ENCODE peak calls at places on chromosomes 12 and 14, in seven cellular contexts. One of them, this sample, is unnamed.
A peak's percentile ranks its signal among the peaks of the same experiment; 100 is the strongest.

GRCh38 chr12:1915082-1915968 is 3.1 kb downstream of the CACNA2D4 start:
- DNase-seq in WTC11: no peak
- DNase-seq in CD8-positive, alpha-beta memory T cell: peak; percentile 57
- DNase-seq in stomach: peak; percentile 17
- DNase-seq in NAMALWA: no peak
- DNase-seq in HEK293T: peak; percentile 3
- DNase-seq in stimulated activated CD4-positive, alpha-beta T cell treated with anti-CD3 and anti-CD28 coated beads, TNF-alpha, amount 100 ng/mL, for 24 hours: peak; percentile 13
- DNase-seq in this sample: no peak

GRCh38 chr12:91778091-91778819 is 367.4 kb downstream of the BTG1 start:
- DNase-seq in WTC11: no peak
- DNase-seq in CD8-positive, alpha-beta memory T cell: peak; percentile 39
- DNase-seq in stomach: no peak
- DNase-seq in NAMALWA: peak; percentile 33
- DNase-seq in HEK293T: no peak
- DNase-seq in stimulated activated CD4-positive, alpha-beta T cell treated with anti-CD3 and anti-CD28 coated beads, TNF-alpha, amount 100 ng/mL, for 24 hours: no peak
- DNase-seq in this sample: no peak

GRCh38 chr12:96981053-96981452 is 74.0 kb downstream of the NEDD1 start:
- DNase-seq in WTC11: no peak
- DNase-seq in CD8-positive, alpha-beta memory T cell: no peak
- DNase-seq in stomach: no peak
- DNase-seq in NAMALWA: no peak
- DNase-seq in HEK293T: no peak
- DNase-seq in stimulated activated CD4-positive, alpha-beta T cell treated with anti-CD3 and anti-CD28 coated beads, TNF-alpha, amount 100 ng/mL, for 24 hours: no peak
- DNase-seq in this sample: no peak

GRCh38 chr12:107436376-107436775 is 249.2 kb upstream of the PWP1 start:
- DNase-seq in WTC11: peak; percentile 16
- DNase-seq in CD8-positive, alpha-beta memory T cell: no peak
- DNase-seq in stomach: no peak
- DNase-seq in NAMALWA: no peak
- DNase-seq in HEK293T: no peak
- DNase-seq in stimulated activated CD4-positive, alpha-beta T cell treated with anti-CD3 and anti-CD28 coated beads, TNF-alpha, amount 100 ng/mL, for 24 hours: no peak
- DNase-seq in this sample: no peak

GRCh38 chr12:124361996-124362395 is 67.1 kb downstream of the RFLNA start:
- DNase-seq in WTC11: no peak
- DNase-seq in CD8-positive, alpha-beta memory T cell: no peak
- DNase-seq in stomach: no peak
- DNase-seq in NAMALWA: no peak
- DNase-seq in HEK293T: no peak
- DNase-seq in stimulated activated CD4-positive, alpha-beta T cell treated with anti-CD3 and anti-CD28 coated beads, TNF-alpha, amount 100 ng/mL, for 24 hours: no peak
- DNase-seq in this sample: no peak

GRCh38 chr12:45730842-45731336 is 1.4 kb downstream of the ARID2 start:
- DNase-seq in WTC11: no peak
- DNase-seq in CD8-positive, alpha-beta memory T cell: peak; percentile 25
- DNase-seq in stomach: no peak
- DNase-seq in NAMALWA: peak; percentile 75
- DNase-seq in HEK293T: peak; percentile 6
- DNase-seq in stimulated activated CD4-positive, alpha-beta T cell treated with anti-CD3 and anti-CD28 coated beads, TNF-alpha, amount 100 ng/mL, for 24 hours: peak; percentile 1
- DNase-seq in this sample: peak; percentile 20

GRCh38 chr14:96903444-96904023 is 106.4 kb downstream of the VRK1 start:
- DNase-seq in WTC11: no peak
- DNase-seq in CD8-positive, alpha-beta memory T cell: no peak
- DNase-seq in stomach: no peak
- DNase-seq in NAMALWA: no peak
- DNase-seq in HEK293T: no peak
- DNase-seq in stimulated activated CD4-positive, alpha-beta T cell treated with anti-CD3 and anti-CD28 coated beads, TNF-alpha, amount 100 ng/mL, for 24 hours: no peak
- DNase-seq in this sample: no peak

GRCh38 chr12:55657282-55657681 is 20.6 kb downstream of the OR10P1 start:
- DNase-seq in WTC11: no peak
- DNase-seq in CD8-positive, alpha-beta memory T cell: no peak
- DNase-seq in stomach: no peak
- DNase-seq in NAMALWA: no peak
- DNase-seq in HEK293T: no peak
- DNase-seq in stimulated activated CD4-positive, alpha-beta T cell treated with anti-CD3 and anti-CD28 coated beads, TNF-alpha, amount 100 ng/mL, for 24 hours: no peak
- DNase-seq in this sample: no peak

GRCh38 chr12:108568653-108569154 is 6.3 kb downstream of the ISCU start:
- DNase-seq in WTC11: no peak
- DNase-seq in CD8-positive, alpha-beta memory T cell: peak; percentile 87
- DNase-seq in stomach: no peak
- DNase-seq in NAMALWA: peak; percentile 55
- DNase-seq in HEK293T: no peak
- DNase-seq in stimulated activated CD4-positive, alpha-beta T cell treated with anti-CD3 and anti-CD28 coated beads, TNF-alpha, amount 100 ng/mL, for 24 hours: peak; percentile 65
- DNase-seq in this sample: no peak

GRCh38 chr12:131452444-131452860 is 258.4 kb upstream of the SFSWAP start:
- DNase-seq in WTC11: peak; percentile 65
- DNase-seq in CD8-positive, alpha-beta memory T cell: no peak
- DNase-seq in stomach: peak; percentile 18
- DNase-seq in NAMALWA: peak; percentile 54
- DNase-seq in HEK293T: peak; percentile 46
- DNase-seq in stimulated activated CD4-positive, alpha-beta T cell treated with anti-CD3 and anti-CD28 coated beads, TNF-alpha, amount 100 ng/mL, for 24 hours: peak; percentile 20
- DNase-seq in this sample: peak; percentile 61

GRCh38 chr12:122312926-122313325 is 46.6 kb upstream of the VPS33A start:
- DNase-seq in WTC11: no peak
- DNase-seq in CD8-positive, alpha-beta memory T cell: no peak
- DNase-seq in stomach: no peak
- DNase-seq in NAMALWA: no peak
- DNase-seq in HEK293T: no peak
- DNase-seq in stimulated activated CD4-positive, alpha-beta T cell treated with anti-CD3 and anti-CD28 coated beads, TNF-alpha, amount 100 ng/mL, for 24 hours: no peak
- DNase-seq in this sample: no peak

GRCh38 chr12:93616584-93617101 is 44.2 kb downstream of the SOCS2 start:
- DNase-seq in WTC11: peak; percentile 48
- DNase-seq in CD8-positive, alpha-beta memory T cell: no peak
- DNase-seq in stomach: no peak
- DNase-seq in NAMALWA: no peak
- DNase-seq in HEK293T: no peak
- DNase-seq in stimulated activated CD4-positive, alpha-beta T cell treated with anti-CD3 and anti-CD28 coated beads, TNF-alpha, amount 100 ng/mL, for 24 hours: no peak
- DNase-seq in this sample: no peak

GRCh38 chr14:58133739-58134138 is 18.3 kb downstream of the ARMH4 start:
- DNase-seq in WTC11: no peak
- DNase-seq in CD8-positive, alpha-beta memory T cell: no peak
- DNase-seq in stomach: no peak
- DNase-seq in NAMALWA: no peak
- DNase-seq in HEK293T: no peak
- DNase-seq in stimulated activated CD4-positive, alpha-beta T cell treated with anti-CD3 and anti-CD28 coated beads, TNF-alpha, amount 100 ng/mL, for 24 hours: no peak
- DNase-seq in this sample: no peak

GRCh38 chr12:126353604-126354003 is 1288.4 kb downstream of the AACS start:
- DNase-seq in WTC11: no peak
- DNase-seq in CD8-positive, alpha-beta memory T cell: no peak
- DNase-seq in stomach: no peak
- DNase-seq in NAMALWA: no peak
- DNase-seq in HEK293T: no peak
- DNase-seq in stimulated activated CD4-positive, alpha-beta T cell treated with anti-CD3 and anti-CD28 coated beads, TNF-alpha, amount 100 ng/mL, for 24 hours: no peak
- DNase-seq in this sample: no peak

GRCh38 chr12:56346663-56347062 is 8.0 kb downstream of the IL23A start:
- DNase-seq in WTC11: peak; percentile 62
- DNase-seq in CD8-positive, alpha-beta memory T cell: no peak
- DNase-seq in stomach: no peak
- DNase-seq in NAMALWA: no peak
- DNase-seq in HEK293T: no peak
- DNase-seq in stimulated activated CD4-positive, alpha-beta T cell treated with anti-CD3 and anti-CD28 coated beads, TNF-alpha, amount 100 ng/mL, for 24 hours: peak; percentile 7
- DNase-seq in this sample: no peak

GRCh38 chr12:96670334-96670899 is 181.0 kb downstream of the CFAP54 start:
- DNase-seq in WTC11: no peak
- DNase-seq in CD8-positive, alpha-beta memory T cell: no peak
- DNase-seq in stomach: no peak
- DNase-seq in NAMALWA: no peak
- DNase-seq in HEK293T: no peak
- DNase-seq in stimulated activated CD4-positive, alpha-beta T cell treated with anti-CD3 and anti-CD28 coated beads, TNF-alpha, amount 100 ng/mL, for 24 hours: no peak
- DNase-seq in this sample: no peak

GRCh38 chr12:38386238-38386985 is 69.8 kb downstream of the ALG10B start:
- DNase-seq in WTC11: no peak
- DNase-seq in CD8-positive, alpha-beta memory T cell: no peak
- DNase-seq in stomach: no peak
- DNase-seq in NAMALWA: no peak
- DNase-seq in HEK293T: no peak
- DNase-seq in stimulated activated CD4-positive, alpha-beta T cell treated with anti-CD3 and anti-CD28 coated beads, TNF-alpha, amount 100 ng/mL, for 24 hours: no peak
- DNase-seq in this sample: no peak

GRCh38 chr14:100733152-100733850 is 6.6 kb downstream of the DLK1 start:
- DNase-seq in WTC11: no peak
- DNase-seq in CD8-positive, alpha-beta memory T cell: no peak
- DNase-seq in stomach: no peak
- DNase-seq in NAMALWA: no peak
- DNase-seq in HEK293T: no peak
- DNase-seq in stimulated activated CD4-positive, alpha-beta T cell treated with anti-CD3 and anti-CD28 coated beads, TNF-alpha, amount 100 ng/mL, for 24 hours: no peak
- DNase-seq in this sample: no peak

GRCh38 chr12:56983386-56983785 is 23.0 kb downstream of the ZBTB39 start:
- DNase-seq in WTC11: no peak
- DNase-seq in CD8-positive, alpha-beta memory T cell: no peak
- DNase-seq in stomach: no peak
- DNase-seq in NAMALWA: no peak
- DNase-seq in HEK293T: no peak
- DNase-seq in stimulated activated CD4-positive, alpha-beta T cell treated with anti-CD3 and anti-CD28 coated beads, TNF-alpha, amount 100 ng/mL, for 24 hours: no peak
- DNase-seq in this sample: no peak

GRCh38 chr14:95133282-95133681 is 24.0 kb downstream of the DICER1 start:
- DNase-seq in WTC11: no peak
- DNase-seq in CD8-positive, alpha-beta memory T cell: no peak
- DNase-seq in stomach: no peak
- DNase-seq in NAMALWA: no peak
- DNase-seq in HEK293T: no peak
- DNase-seq in stimulated activated CD4-positive, alpha-beta T cell treated with anti-CD3 and anti-CD28 coated beads, TNF-alpha, amount 100 ng/mL, for 24 hours: no peak
- DNase-seq in this sample: no peak

GRCh38 chr12:83506841-83507240 is 820.1 kb downstream of the TMTC2 start:
- DNase-seq in WTC11: no peak
- DNase-seq in CD8-positive, alpha-beta memory T cell: no peak
- DNase-seq in stomach: no peak
- DNase-seq in NAMALWA: no peak
- DNase-seq in HEK293T: no peak
- DNase-seq in stimulated activated CD4-positive, alpha-beta T cell treated with anti-CD3 and anti-CD28 coated beads, TNF-alpha, amount 100 ng/mL, for 24 hours: no peak
- DNase-seq in this sample: no peak

GRCh38 chr12:7935773-7936581 is at the start of gene SLC2A3:
- DNase-seq in WTC11: peak; percentile 33
- DNase-seq in CD8-positive, alpha-beta memory T cell: peak; percentile 88
- DNase-seq in stomach: peak; percentile 32
- DNase-seq in NAMALWA: peak; percentile 53
- DNase-seq in HEK293T: peak; percentile 13
- DNase-seq in stimulated activated CD4-positive, alpha-beta T cell treated with anti-CD3 and anti-CD28 coated beads, TNF-alpha, amount 100 ng/mL, for 24 hours: peak; percentile 76
- DNase-seq in this sample: peak; percentile 85

GRCh38 chr12:7905071-7905470 is 30.9 kb downstream of the SLC2A3 start:
- DNase-seq in WTC11: no peak
- DNase-seq in CD8-positive, alpha-beta memory T cell: no peak
- DNase-seq in stomach: no peak
- DNase-seq in NAMALWA: no peak
- DNase-seq in HEK293T: no peak
- DNase-seq in stimulated activated CD4-positive, alpha-beta T cell treated with anti-CD3 and anti-CD28 coated beads, TNF-alpha, amount 100 ng/mL, for 24 hours: no peak
- DNase-seq in this sample: no peak

GRCh38 chr14:73713804-73714655 is at the start of gene PNMA1:
- DNase-seq in WTC11: peak; percentile 90
- DNase-seq in CD8-positive, alpha-beta memory T cell: peak; percentile 87
- DNase-seq in stomach: peak; percentile 88
- DNase-seq in NAMALWA: peak; percentile 78
- DNase-seq in HEK293T: peak; percentile 96
- DNase-seq in stimulated activated CD4-positive, alpha-beta T cell treated with anti-CD3 and anti-CD28 coated beads, TNF-alpha, amount 100 ng/mL, for 24 hours: peak; percentile 86
- DNase-seq in this sample: peak; percentile 87

GRCh38 chr12:116354534-116354933 is 77.0 kb upstream of the MED13L start:
- DNase-seq in WTC11: no peak
- DNase-seq in CD8-positive, alpha-beta memory T cell: no peak
- DNase-seq in stomach: no peak
- DNase-seq in NAMALWA: no peak
- DNase-seq in HEK293T: no peak
- DNase-seq in stimulated activated CD4-positive, alpha-beta T cell treated with anti-CD3 and anti-CD28 coated beads, TNF-alpha, amount 100 ng/mL, for 24 hours: no peak
- DNase-seq in this sample: no peak

GRCh38 chr12:76952995-76953394 is 74.2 kb upstream of the CSRP2 start:
- DNase-seq in WTC11: no peak
- DNase-seq in CD8-positive, alpha-beta memory T cell: no peak
- DNase-seq in stomach: no peak
- DNase-seq in NAMALWA: no peak
- DNase-seq in HEK293T: no peak
- DNase-seq in stimulated activated CD4-positive, alpha-beta T cell treated with anti-CD3 and anti-CD28 coated beads, TNF-alpha, amount 100 ng/mL, for 24 hours: no peak
- DNase-seq in this sample: no peak

GRCh38 chr12:108779998-108780688 is 48.8 kb upstream of the CORO1C start:
- DNase-seq in WTC11: no peak
- DNase-seq in CD8-positive, alpha-beta memory T cell: no peak
- DNase-seq in stomach: no peak
- DNase-seq in NAMALWA: no peak
- DNase-seq in HEK293T: no peak
- DNase-seq in stimulated activated CD4-positive, alpha-beta T cell treated with anti-CD3 and anti-CD28 coated beads, TNF-alpha, amount 100 ng/mL, for 24 hours: no peak
- DNase-seq in this sample: no peak